ENCODE peak calls at places on chromosomes 2 and 18, in seven cellular contexts. H is activated effector memory CD4-positive, alpha-beta T cell treated with anti-CD3 and anti-CD28 coated beads, Interleukin-2, amount 50 U/mL, for 16 hours; P is M059J; V is kidney glomerular epithelial cell; B is trophoblast cell; K is H9; G is foreskin melanocyte. Z is an unnamed sample.

GRCh38 chr2:224778474-224778877 is 62.3 kb upstream of the CCDC195 start:
- DNase-seq in B (peak; percentile 85), H (peak; percentile 81), G (peak; percentile 67), K (peak; percentile 37), P (peak; percentile 59), V (peak; percentile 56), Z (peak; percentile 61)

GRCh38 chr2:64914735-64915509 is 74.3 kb upstream of the SLC1A4 start:
- DNase-seq in H (no peak), K (no peak), G (no peak), P (no peak), B (peak; percentile 87), V (no peak), Z (no peak)

GRCh38 chr2:67854798-67855197 is 208.0 kb downstream of the C1D start:
- DNase-seq in B (no peak), K (peak; percentile 42), V (no peak), G (no peak), H (no peak), P (no peak), Z (no peak)

GRCh38 chr18:59265246-59266018 is 7.8 kb downstream of the RAX start:
- DNase-seq in V (no peak), H (no peak), G (no peak), K (peak; percentile 92), P (peak; percentile 18), B (no peak), Z (no peak)

GRCh38 chr18:10518595-10519273 is 7.1 kb upstream of the NAPG start:
- DNase-seq in G (peak; percentile 37), V (no peak), K (no peak), P (peak; percentile 51), B (peak; percentile 31), H (no peak), Z (no peak)

GRCh38 chr2:200021449-200022114 is 66.2 kb downstream of the MAIP1 start:
- DNase-seq in V (no peak), G (no peak), P (no peak), B (no peak), H (no peak), K (no peak), Z (no peak)

GRCh38 chr2:10817413-10817812 is 4.8 kb upstream of the PDIA6 start:
- DNase-seq in K (peak; percentile 80), V (no peak), P (peak; percentile 29), G (no peak), B (peak; percentile 16), H (no peak), Z (no peak)

GRCh38 chr2:70349921-70350685 is 48.2 kb upstream of the FAM136A start:
- DNase-seq in B (no peak), G (no peak), P (no peak), V (no peak), K (no peak), H (no peak), Z (no peak)

GRCh38 chr2:169994782-169995181 is 167.5 kb downstream of the UBR3 start:
- DNase-seq in G (no peak), K (no peak), P (no peak), B (no peak), H (no peak), V (no peak), Z (no peak)

GRCh38 chr18:48949051-48949605 is 1.6 kb downstream of the SMAD7 start:
- DNase-seq in H (peak; percentile 80), K (no peak), B (no peak), P (peak; percentile 81), G (no peak), V (peak; percentile 61), Z (peak; percentile 49)

GRCh38 chr2:13114391-13114790 is 397.7 kb downstream of the TRIB2 start:
- DNase-seq in V (no peak), P (no peak), H (no peak), B (no peak), K (no peak), G (no peak), Z (no peak)

GRCh38 chr2:32910883-32911598 is 35.7 kb upstream of the LTBP1 start:
- DNase-seq in B (no peak), H (no peak), P (peak; percentile 6), G (no peak), V (no peak), K (no peak), Z (no peak)

GRCh38 chr18:6326566-6326965 is 88.1 kb downstream of the L3MBTL4 start:
- DNase-seq in P (no peak), V (no peak), G (no peak), H (no peak), B (peak; percentile 72), K (no peak), Z (no peak)

GRCh38 chr18:58097907-58098166 is 53.8 kb downstream of the NEDD4L start:
- DNase-seq in V (no peak), H (no peak), P (peak; percentile 23), B (no peak), G (no peak), K (no peak), Z (no peak)

GRCh38 chr2:129014432-129014831 is 695.8 kb upstream of the HS6ST1 start:
- DNase-seq in H (no peak), P (no peak), B (no peak), G (no peak), V (no peak), K (no peak), Z (no peak)